ENCODE peak calls at places on chromosomes 5 and 9, in five cellular contexts. G is A549, W is spleen, A is K562, X is tibial nerve. E is an unnamed sample.

GRCh38 chr9:80522465-80522864 is 950.7 kb downstream of the TLE4 start:
- DNase-seq in G (no peak), W (no peak), A (no peak), X (no peak), E (no peak)

GRCh38 chr5:83385812-83386211 is 85.7 kb upstream of the VCAN start:
- DNase-seq in G (no peak), W (no peak), A (no peak), X (no peak), E (no peak)

GRCh38 chr5:54743997-54744788 is 226.6 kb downstream of the SNX18 start:
- DNase-seq in G (no peak), W (peak), A (peak), X (no peak), E (peak)

GRCh38 chr5:113063927-113064326 is 87.3 kb downstream of the DCP2 start:
- DNase-seq in G (no peak), W (no peak), A (no peak), X (no peak), E (no peak)

GRCh38 chr5:138033916-138034315 is 1.0 kb upstream of the FAM13B start:
- DNase-seq in G (no peak), W (no peak), A (no peak), X (no peak), E (no peak)

GRCh38 chr5:128825826-128826225 is 139.5 kb upstream of the SLC27A6 start:
- DNase-seq in G (no peak), W (no peak), A (no peak), X (no peak), E (no peak)

GRCh38 chr5:86679529-86679928 is 61.8 kb downstream of the COX7C start:
- DNase-seq in G (peak), W (no peak), A (peak), X (peak), E (peak)

GRCh38 chr5:174522641-174523260 is 201.6 kb upstream of the MSX2 start:
- DNase-seq in G (no peak), W (no peak), A (no peak), X (no peak), E (no peak)

GRCh38 chr5:132008163-132008473 is 3.3 kb downstream of the ACSL6 start:
- DNase-seq in G (no peak), W (peak), A (no peak), X (no peak), E (no peak)

GRCh38 chr5:25027016-25027415 is 382.2 kb upstream of the CDH10 start:
- DNase-seq in G (no peak), W (no peak), A (no peak), X (no peak), E (no peak)

GRCh38 chr9:95181226-95181818 is 136.2 kb downstream of the FANCC start:
- DNase-seq in G (peak), W (no peak), A (peak), X (no peak), E (no peak)

GRCh38 chr5:72408602-72409001 is 88.4 kb downstream of the PTCD2 start:
- DNase-seq in G (no peak), W (no peak), A (no peak), X (no peak), E (no peak)

DNA sequence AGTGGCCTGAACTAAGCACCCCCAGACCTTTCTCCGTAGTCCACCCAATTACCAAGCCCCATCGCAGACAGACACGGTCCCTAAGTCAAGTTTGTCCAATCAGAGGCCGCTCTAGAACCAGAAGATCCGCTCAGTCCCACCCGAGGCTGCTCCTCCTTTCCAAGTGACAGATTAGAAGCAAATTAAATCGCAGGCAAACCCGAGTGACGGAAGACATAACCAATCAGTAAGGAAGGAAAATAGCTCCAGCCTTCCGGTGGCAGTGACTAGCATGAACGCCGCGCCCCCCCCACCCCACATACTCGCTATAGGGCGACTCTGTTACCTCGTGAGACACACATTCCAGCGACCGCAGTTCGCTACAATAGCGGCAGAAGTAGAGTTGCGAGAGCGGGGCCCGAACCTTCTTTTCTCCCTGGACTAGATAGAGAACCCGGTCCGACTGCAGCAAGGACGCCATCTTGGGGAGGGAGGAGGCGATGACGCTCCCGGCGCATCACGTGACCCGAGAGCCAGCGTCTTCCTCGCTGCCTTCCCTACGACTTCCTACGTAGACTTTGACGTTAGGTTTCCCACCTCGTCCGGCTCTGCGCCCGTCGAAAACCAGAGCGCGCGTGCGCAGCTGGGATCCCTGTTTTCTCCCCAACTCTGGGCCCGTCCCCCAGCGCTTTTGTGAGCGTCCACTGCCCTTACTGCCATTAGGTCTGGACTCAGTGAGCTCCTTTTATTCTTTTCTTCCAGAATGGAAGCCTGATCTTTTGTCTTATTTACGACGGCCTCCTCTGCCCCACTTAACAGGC is at the start of gene DCTN4:
- DNase-seq in G (peak), W (peak), A (peak), X (peak), E (peak)
- TF ChIP-seq POLR2A in G (peak), W (peak), A (peak), X (peak), E (peak)

GRCh38 chr9:136339958-136340310 is 12.6 kb downstream of the GPSM1 start:
- DNase-seq in G (no peak), W (no peak), A (no peak), X (no peak), E (no peak)
- TF ChIP-seq POLR2A in G (no peak), W (no peak), A (no peak), X (no peak), E (no peak)

GRCh38 chr9:24342457-24342856 is 203.2 kb downstream of the IZUMO3 start:
- DNase-seq in G (no peak), W (no peak), A (no peak), X (no peak), E (no peak)
- TF ChIP-seq POLR2A in G (no peak), W (no peak), A (no peak), X (no peak), E (no peak)

DNA sequence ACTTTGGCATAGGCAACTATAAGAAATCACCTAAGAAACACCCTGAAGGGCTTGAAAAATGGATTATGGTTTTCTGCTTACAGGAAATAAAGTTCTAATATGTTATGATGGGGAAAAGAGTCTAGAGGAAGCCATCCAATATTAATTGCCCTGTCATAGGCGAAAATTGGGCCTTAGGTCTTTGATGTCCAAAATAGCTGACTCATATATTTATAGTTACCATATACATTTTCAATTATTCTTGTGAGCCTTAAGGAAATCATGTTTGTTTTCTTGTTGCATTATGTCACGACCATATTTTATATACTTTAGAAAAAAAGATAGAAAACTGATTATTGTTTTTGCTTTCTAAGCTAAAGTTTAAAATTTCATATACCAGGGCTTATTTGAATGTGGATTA is 509.1 kb downstream of the CDH12 start:
- DNase-seq in G (no peak), W (no peak), A (no peak), X (no peak), E (no peak)
- TF ChIP-seq POLR2A in G (no peak), W (no peak), A (no peak), X (no peak), E (no peak)

GRCh38 chr5:52799983-52800393 is 12.3 kb downstream of the ITGA1 start:
- DNase-seq in G (peak), W (peak), A (peak), X (peak), E (peak)
- TF ChIP-seq POLR2A in G (peak), W (peak), A (peak), X (peak), E (peak)

DNA sequence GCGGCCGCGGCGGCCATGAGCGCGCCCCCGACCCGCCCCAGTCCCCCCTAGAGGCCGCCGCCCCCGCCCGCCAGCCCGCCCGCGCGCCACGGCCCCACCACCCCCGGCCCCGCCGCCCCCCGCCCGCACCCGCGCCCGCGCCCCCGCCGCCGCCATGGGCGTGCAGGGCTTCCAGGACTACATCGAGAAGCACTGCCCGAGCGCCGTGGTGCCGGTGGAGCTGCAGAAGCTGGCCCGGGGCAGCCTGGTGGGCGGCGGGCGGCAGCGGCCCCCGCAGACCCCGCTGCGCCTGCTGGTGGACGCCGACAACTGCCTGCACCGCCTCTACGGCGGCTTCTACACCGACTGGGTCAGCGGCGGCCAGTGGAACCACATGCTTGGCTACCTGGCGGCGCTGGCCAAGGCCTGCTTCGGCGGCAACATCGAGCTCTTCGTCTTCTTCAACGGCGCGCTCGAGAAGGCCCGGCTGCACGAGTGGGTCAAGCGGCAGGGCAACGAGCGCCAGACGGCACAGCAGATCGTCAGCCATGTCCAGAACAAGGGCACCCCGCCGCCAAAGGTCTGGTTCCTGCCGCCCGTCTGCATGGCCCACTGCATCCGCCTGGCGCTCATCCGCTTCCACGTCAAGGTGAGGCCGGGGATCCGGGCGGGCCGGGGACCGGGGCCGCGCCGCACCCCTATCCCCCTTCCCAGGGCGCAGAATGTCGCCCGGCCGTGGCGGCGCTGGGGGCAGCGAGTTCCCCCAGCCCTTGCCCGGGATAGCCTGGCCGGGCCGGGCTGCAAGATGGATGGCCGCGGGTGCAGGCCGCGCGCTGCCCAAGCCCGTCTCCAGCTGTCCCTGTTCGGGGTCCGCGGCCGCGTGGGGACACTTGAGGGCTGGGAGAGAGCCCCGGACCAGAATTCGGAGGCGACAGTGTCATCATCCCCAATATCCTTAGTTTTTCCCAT is 551 bp downstream of the FAM120A start:
- DNase-seq in G (no peak), W (peak), A (peak), X (no peak), E (peak)
- TF ChIP-seq POLR2A in G (no peak), W (no peak), A (no peak), X (no peak), E (no peak)

DNA sequence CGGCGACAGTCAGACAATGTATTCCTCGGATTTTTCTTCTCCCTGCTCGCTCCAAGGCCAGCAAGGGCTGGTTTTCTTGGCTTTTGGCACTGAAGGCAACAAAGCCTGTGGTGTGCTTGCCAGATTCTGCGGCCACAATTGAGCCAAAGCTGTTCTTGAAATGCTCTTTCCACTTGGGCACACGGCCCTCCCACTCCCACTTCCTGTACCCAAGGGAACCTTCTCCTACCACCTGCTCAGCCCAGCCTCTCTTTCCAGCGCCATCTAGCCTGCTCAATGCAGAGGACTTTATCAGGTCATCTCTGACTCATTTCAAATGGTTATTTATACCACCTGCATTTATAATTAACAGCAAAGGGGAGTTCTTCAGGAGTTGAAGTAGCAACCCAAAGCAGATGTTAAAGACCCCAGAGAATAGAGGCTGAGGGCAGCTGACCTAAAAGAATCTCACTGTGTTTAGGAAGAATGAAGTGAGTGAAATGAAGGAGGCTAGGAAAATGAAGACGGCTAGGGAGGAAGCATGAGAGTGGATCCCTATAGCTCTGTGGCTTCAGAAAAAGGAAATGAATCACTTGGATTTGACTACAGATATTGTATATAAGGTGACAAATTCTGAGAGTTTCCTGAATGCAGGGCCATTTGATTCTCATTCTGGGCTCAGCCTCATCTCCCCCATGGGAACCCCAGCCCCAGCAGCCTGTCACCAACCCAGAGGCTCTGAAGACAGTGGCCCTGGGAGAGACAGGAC is 439.0 kb downstream of the ENC1 start:
- DNase-seq in G (no peak), W (no peak), A (no peak), X (peak), E (peak)
- TF ChIP-seq POLR2A in G (no peak), W (no peak), A (no peak), X (no peak), E (no peak)

DNA sequence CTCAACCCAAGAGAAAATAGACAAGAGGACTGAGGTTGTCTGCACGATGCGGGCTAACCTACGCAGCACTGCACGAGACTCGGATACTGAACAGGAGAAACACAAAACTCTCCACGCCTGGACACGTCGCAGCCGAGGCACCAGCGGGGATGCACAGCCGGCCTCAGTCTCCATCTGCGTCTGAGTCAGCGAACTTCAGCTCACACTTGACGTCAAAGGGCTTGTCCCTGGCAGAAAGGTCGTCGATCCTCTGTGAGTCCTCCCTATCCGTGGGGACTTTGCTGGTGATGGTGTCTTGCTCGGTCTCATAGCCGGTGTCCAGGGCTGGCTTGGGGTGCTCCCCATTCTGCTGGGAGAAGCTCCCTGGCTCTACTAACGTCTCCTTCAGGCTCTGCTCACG is 60.2 kb downstream of the SECISBP2 start:
- DNase-seq in G (no peak), W (peak), A (no peak), X (no peak), E (no peak)
- TF ChIP-seq POLR2A in G (no peak), W (no peak), A (no peak), X (no peak), E (no peak)